ENCODE peak calls at places on chromosomes 6 and 20, in six cellular contexts. C is RWPE2, U is ascending aorta, J is T-helper 17 cell, H is cardiac muscle cell, Q is OCI-LY7. X is an unnamed sample.

GRCh38 chr6:163415620-163416379 is 1.3 kb downstream of the QKI start:
- DNase-seq in C (no peak), U (no peak), J (no peak), H (peak), Q (peak), X (peak)

GRCh38 chr6:38973178-38974057 is 75.2 kb upstream of the GLP1R start:
- DNase-seq in C (no peak), U (no peak), J (no peak), H (peak), Q (peak), X (peak)

GRCh38 chr20:38059832-38060231 is 26.3 kb downstream of the RPRD1B start:
- DNase-seq in C (no peak), U (no peak), J (no peak), H (no peak), Q (no peak), X (no peak)

GRCh38 chr20:38907918-38908677 is 18.1 kb upstream of the FAM83D start:
- DNase-seq in C (no peak), U (no peak), J (no peak), H (no peak), Q (no peak), X (no peak)

GRCh38 chr6:53986165-53986720 is 125.0 kb upstream of the MLIP start:
- DNase-seq in C (no peak), U (no peak), J (no peak), H (peak), Q (peak), X (peak)

GRCh38 chr6:8627085-8627861 is 191.9 kb upstream of the SLC35B3 start:
- DNase-seq in C (no peak), U (no peak), J (no peak), H (no peak), Q (no peak), X (peak)

GRCh38 chr6:170221052-170221752 is 69.7 kb downstream of the DLL1 start:
- DNase-seq in C (no peak), U (no peak), J (no peak), H (no peak), Q (no peak), X (no peak)

GRCh38 chr6:100426241-100426640 is 38.5 kb downstream of the SIM1 start:
- DNase-seq in C (no peak), U (no peak), J (no peak), H (no peak), Q (no peak), X (no peak)

GRCh38 chr6:45500924-45501816 is 123.4 kb upstream of the SUPT3H start:
- DNase-seq in C (no peak), U (no peak), J (no peak), H (no peak), Q (peak), X (no peak)

GRCh38 chr6:21869085-21869771 is 275.7 kb downstream of the SOX4 start:
- DNase-seq in C (no peak), U (no peak), J (no peak), H (no peak), Q (no peak), X (no peak)

GRCh38 chr6:2899596-2899995 is 3.5 kb downstream of the SERPINB9 start:
- DNase-seq in C (no peak), U (no peak), J (no peak), H (no peak), Q (no peak), X (no peak)

GRCh38 chr6:157075549-157076426 is 247.5 kb downstream of the TMEM242 start:
- DNase-seq in C (no peak), U (no peak), J (no peak), H (no peak), Q (no peak), X (peak)

GRCh38 chr6:170438402-170438753 is 114.7 kb downstream of the PSMB1 start:
- DNase-seq in C (peak), U (peak), J (no peak), H (peak), Q (peak), X (peak)

GRCh38 chr6:124819340-124819739 is 142.9 kb upstream of the RNF217 start:
- DNase-seq in C (no peak), U (no peak), J (no peak), H (no peak), Q (no peak), X (peak)

GRCh38 chr6:3296537-3297453 is 38.0 kb downstream of the PSMG4 start:
- DNase-seq in C (no peak), U (no peak), J (no peak), H (no peak), Q (no peak), X (no peak)

GRCh38 chr6:2684059-2684749 is 66.5 kb downstream of the MYLK4 start:
- DNase-seq in C (peak), U (no peak), J (no peak), H (no peak), Q (no peak), X (peak)

GRCh38 chr6:152070556-152070955 is 263.1 kb downstream of the ESR1 start:
- DNase-seq in C (no peak), U (no peak), J (no peak), H (no peak), Q (no peak), X (no peak)

GRCh38 chr6:35037289-35038038 is 103.7 kb downstream of the TCP11 start:
- DNase-seq in C (no peak), U (no peak), J (no peak), H (no peak), Q (no peak), X (no peak)

GRCh38 chr20:35121186-35121585 is 25.9 kb downstream of the EDEM2 start:
- DNase-seq in C (peak), U (no peak), J (no peak), H (peak), Q (no peak), X (peak)

GRCh38 chr20:48760403-48760889 is 67.4 kb downstream of the PREX1 start:
- DNase-seq in C (no peak), U (no peak), J (peak), H (no peak), Q (peak), X (peak)

GRCh38 chr6:722608-723007 is 29.7 kb upstream of the EXOC2 start:
- DNase-seq in C (no peak), U (no peak), J (no peak), H (no peak), Q (peak), X (no peak)

GRCh38 chr6:101668496-101668895 is 275.0 kb downstream of the GRIK2 start:
- DNase-seq in C (no peak), U (no peak), J (no peak), H (no peak), Q (no peak), X (no peak)

GRCh38 chr6:146905313-146905712 is 298.9 kb upstream of the STXBP5 start:
- DNase-seq in C (peak), U (no peak), J (no peak), H (no peak), Q (no peak), X (peak)

GRCh38 chr6:160041608-160042007 is 72.7 kb downstream of the IGF2R start:
- DNase-seq in C (no peak), U (no peak), J (no peak), H (no peak), Q (no peak), X (no peak)

GRCh38 chr20:32906200-32906599 is 47.5 kb downstream of the EFCAB8 start:
- DNase-seq in C (no peak), U (no peak), J (no peak), H (no peak), Q (no peak), X (no peak)

GRCh38 chr6:89792881-89793280 is 26.7 kb downstream of the MDN1 start:
- DNase-seq in C (no peak), U (no peak), J (no peak), H (peak), Q (peak), X (peak)

GRCh38 chr20:62923669-62924566 is 2.4 kb downstream of the DIDO1 start:
- DNase-seq in C (no peak), U (no peak), J (no peak), H (no peak), Q (no peak), X (no peak)

GRCh38 chr20:50493881-50494253 is 16.3 kb upstream of the PTPN1 start:
- DNase-seq in C (no peak), U (no peak), J (no peak), H (no peak), Q (no peak), X (no peak)

GRCh38 chr6:12103158-12103557 is 91.0 kb downstream of the HIVEP1 start:
- DNase-seq in C (no peak), U (no peak), J (no peak), H (peak), Q (no peak), X (peak)

GRCh38 chr20:56664791-56665190 is 35.7 kb downstream of the TFAP2C start:
- DNase-seq in C (no peak), U (no peak), J (no peak), H (no peak), Q (no peak), X (no peak)

GRCh38 chr20:39825950-39826349 is 863.1 kb downstream of the MAFB start:
- DNase-seq in C (no peak), U (no peak), J (no peak), H (no peak), Q (no peak), X (peak)

GRCh38 chr20:48668451-48668946 is 159.3 kb downstream of the PREX1 start:
- DNase-seq in C (no peak), U (no peak), J (no peak), H (no peak), Q (no peak), X (no peak)

GRCh38 chr20:45119556-45120266 is 4.6 kb downstream of the WFDC12 start:
- DNase-seq in C (no peak), U (no peak), J (no peak), H (no peak), Q (no peak), X (no peak)